ENCODE peak calls at places on chromosomes 12 and 14, in nine cellular contexts. D, T, E, B, K, V, G, O and C are unnamed samples.

GRCh38 chr14:105187935-105188524 is 6.9 kb upstream of the NUDT14 start:
- DNase-seq in T (no peak), E (no peak), V (no peak), O (no peak), G (no peak), B (no peak), D (no peak), K (no peak), C (no peak)

GRCh38 chr14:92770454-92770853 is 22.0 kb upstream of the LGMN start:
- DNase-seq in E (no peak), B (no peak), T (no peak), D (no peak), K (no peak), O (no peak), G (no peak), V (no peak), C (peak; percentile 63)

GRCh38 chr14:100532154-100532915 is 54.9 kb downstream of the BEGAIN start:
- DNase-seq in T (no peak), V (peak; percentile 7), G (peak; percentile 71), O (no peak), D (no peak), E (no peak), B (no peak), K (no peak), C (no peak)

GRCh38 chr14:102279688-102280348 is 25.1 kb downstream of the MOK start:
- DNase-seq in E (no peak), V (no peak), D (no peak), G (peak; percentile 90), K (no peak), O (peak; percentile 100), T (peak; percentile 99), B (no peak), C (no peak)

GRCh38 chr14:56491299-56492285 is 88.0 kb upstream of the TMEM260 start:
- DNase-seq in V (peak; percentile 21), D (no peak), T (peak; percentile 49), G (no peak), O (peak; percentile 65), B (peak; percentile 3), E (peak; percentile 11), K (peak; percentile 14), C (peak; percentile 68)

GRCh38 chr14:90700928-90701776 is 115.1 kb downstream of the TTC7B start:
- DNase-seq in K (no peak), B (no peak), O (no peak), D (no peak), T (no peak), G (no peak), E (no peak), V (no peak), C (peak; percentile 26)

GRCh38 chr12:50764861-50765324 is 992 bp downstream of the ATF1 start:
- DNase-seq in O (peak; percentile 65), T (peak; percentile 47), V (no peak), G (peak; percentile 78), B (peak; percentile 23), K (peak; percentile 47), E (peak; percentile 25), D (peak; percentile 5), C (peak; percentile 51)

GRCh38 chr14:20801726-20802125 is 918 bp downstream of the RNASE1 start:
- DNase-seq in O (no peak), K (no peak), G (no peak), D (no peak), T (no peak), V (no peak), E (no peak), B (no peak), C (peak; percentile 50)

GRCh38 chr12:127381043-127381668 is 885.8 kb upstream of the TMEM132C start:
- DNase-seq in O (peak; percentile 38), E (no peak), T (peak; percentile 51), G (peak; percentile 95), B (no peak), K (peak; percentile 36), D (peak; percentile 5), V (peak; percentile 17), C (no peak)

GRCh38 chr14:101116065-101116464 is 212.5 kb upstream of the RTL1 start:
- DNase-seq in K (no peak), V (no peak), D (no peak), O (no peak), E (no peak), B (no peak), G (peak; percentile 30), T (no peak), C (no peak)

GRCh38 chr12:95118788-95119179 is 45.4 kb upstream of the NR2C1 start:
- DNase-seq in G (no peak), E (no peak), T (no peak), V (no peak), D (no peak), K (no peak), O (no peak), B (no peak), C (no peak)

GRCh38 chr12:132151145-132151765 is 7.0 kb downstream of the NOC4L start:
- DNase-seq in B (no peak), T (no peak), E (no peak), O (no peak), D (no peak), K (no peak), G (peak; percentile 73), V (no peak), C (no peak)

GRCh38 chr12:64891629-64892028 is 67.2 kb downstream of the TBC1D30 start:
- DNase-seq in E (no peak), O (no peak), D (no peak), K (no peak), B (no peak), G (peak; percentile 58), T (no peak), V (no peak), C (no peak)

GRCh38 chr12:55629058-55629841 is 7.4 kb upstream of the OR10P1 start:
- DNase-seq in E (no peak), D (no peak), G (no peak), V (no peak), O (peak; percentile 16), K (no peak), T (no peak), B (no peak), C (no peak)

GRCh38 chr12:95385246-95385645 is 88.7 kb upstream of the METAP2 start:
- DNase-seq in T (peak; percentile 47), D (no peak), E (no peak), B (no peak), O (peak; percentile 63), G (peak; percentile 60), V (no peak), K (no peak), C (no peak)

GRCh38 chr12:6347367-6348338 is 5.8 kb upstream of the TNFRSF1A start:
- DNase-seq in O (peak; percentile 55), T (no peak), E (no peak), B (no peak), D (no peak), K (no peak), G (peak; percentile 93), V (no peak), C (peak; percentile 89)

GRCh38 chr12:52091061-52091460 is 11.6 kb downstream of the SMIM41 start:
- DNase-seq in K (peak; percentile 2), T (no peak), V (no peak), D (no peak), E (no peak), B (no peak), O (no peak), G (peak; percentile 64), C (no peak)

GRCh38 chr12:19771858-19772257 is 332.6 kb downstream of the AEBP2 start:
- DNase-seq in T (peak; percentile 89), D (no peak), O (peak; percentile 76), E (no peak), V (no peak), B (no peak), K (no peak), G (peak; percentile 82), C (peak; percentile 43)

GRCh38 chr14:64817631-64818030 is 62.1 kb downstream of the SPTB start:
- DNase-seq in T (peak; percentile 57), V (no peak), K (no peak), B (no peak), G (no peak), D (no peak), O (no peak), E (no peak), C (no peak)

GRCh38 chr12:18837025-18837424 is 99.1 kb downstream of the CAPZA3 start:
- DNase-seq in E (no peak), T (no peak), D (no peak), O (peak; percentile 60), K (no peak), B (no peak), V (no peak), G (no peak), C (no peak)

GRCh38 chr12:67592228-67593011 is 56.1 kb upstream of the DYRK2 start:
- DNase-seq in K (no peak), O (peak; percentile 61), T (peak; percentile 73), B (peak; percentile 15), V (no peak), E (peak; percentile 4), D (no peak), G (peak; percentile 65), C (no peak)

GRCh38 chr12:93823616-93824410 is 146.6 kb downstream of the CRADD start:
- DNase-seq in V (no peak), E (no peak), K (no peak), G (no peak), D (no peak), T (no peak), B (no peak), O (no peak), C (no peak)

GRCh38 chr12:26769611-26770010 is 63.4 kb downstream of the ITPR2 start:
- DNase-seq in V (no peak), D (no peak), O (no peak), K (no peak), G (no peak), E (no peak), B (no peak), T (no peak), C (no peak)